ENCODE peak calls at places on chromosomes 12 and 14, in six cellular contexts. V is IMR-90, C is A549, E is K562, F is SK-N-SH, N is HepG2. U is an unnamed sample.

GRCh38 chr14:104969741-104970230 is 8.4 kb downstream of the AHNAK2 start:
- DNase-seq in F (no peak), E (no peak), V (no peak), N (no peak), C (no peak), U (no peak)

GRCh38 chr12:3432176-3432742 is 58.7 kb upstream of the PRMT8 start:
- DNase-seq in F (no peak), V (no peak), E (no peak), C (no peak), N (peak), U (no peak)

GRCh38 chr14:67722293-67722692 is 20.6 kb downstream of the RDH12 start:
- DNase-seq in N (no peak), E (no peak), F (peak), V (peak), C (no peak), U (no peak)

GRCh38 chr14:97116546-97116945 is 319.4 kb downstream of the VRK1 start:
- DNase-seq in C (no peak), V (no peak), F (no peak), E (no peak), N (no peak), U (no peak)

GRCh38 chr12:19546611-19547162 is 107.4 kb downstream of the AEBP2 start:
- DNase-seq in N (no peak), F (no peak), V (peak), E (no peak), C (no peak), U (no peak)

GRCh38 chr14:95620659-95621059 is 65.6 kb upstream of the TCL1B start:
- DNase-seq in E (peak), N (no peak), F (no peak), V (no peak), C (no peak), U (no peak)

GRCh38 chr12:124720019-124720686 is 143.5 kb downstream of the SCARB1 start:
- DNase-seq in V (peak), F (no peak), C (peak), E (no peak), N (no peak), U (no peak)

GRCh38 chr14:95478818-95479217 is 37.6 kb downstream of the SYNE3 start:
- DNase-seq in N (no peak), F (no peak), V (no peak), C (no peak), E (no peak), U (no peak)

GRCh38 chr14:103943673-103944072 is 1.3 kb upstream of the RD3L start:
- DNase-seq in F (no peak), V (peak), C (no peak), N (no peak), E (peak), U (no peak)

GRCh38 chr12:23083267-23083666 is 458.3 kb downstream of the ETNK1 start:
- DNase-seq in V (peak), F (no peak), E (peak), C (peak), N (no peak), U (no peak)

GRCh38 chr12:111100003-111100402 is 179.6 kb upstream of the MYL2 start:
- DNase-seq in F (no peak), V (no peak), E (no peak), C (no peak), N (no peak), U (no peak)

GRCh38 chr12:13069380-13069779 is 25.2 kb downstream of the FAM234B start:
- DNase-seq in C (no peak), N (no peak), E (no peak), F (no peak), V (no peak), U (no peak)

GRCh38 chr14:96754162-96754844 is 42.9 kb upstream of the VRK1 start:
- DNase-seq in F (no peak), C (peak), E (no peak), V (peak), N (no peak), U (no peak)

GRCh38 chr14:81765654-81766275 is 232.1 kb upstream of the SEL1L start:
- DNase-seq in C (no peak), N (no peak), F (no peak), V (no peak), E (no peak), U (no peak)

GRCh38 chr14:31206536-31207286 is 882 bp downstream of the HECTD1 start:
- DNase-seq in E (peak), C (peak), N (peak), V (no peak), F (peak), U (no peak)

GRCh38 chr14:67857778-67858350 is 38.3 kb downstream of the RAD51B start:
- DNase-seq in C (no peak), E (no peak), F (no peak), V (no peak), N (no peak), U (no peak)

GRCh38 chr12:106586803-106587684 is 4.2 kb downstream of the RFX4 start:
- DNase-seq in V (no peak), N (no peak), C (peak), E (no peak), F (peak), U (no peak)

GRCh38 chr14:55841625-55842024 is 261.6 kb downstream of the KTN1 start:
- DNase-seq in F (no peak), V (no peak), C (no peak), N (no peak), E (no peak), U (no peak)

GRCh38 chr12:131128556-131128955 is 174.8 kb downstream of the ADGRD1 start:
- DNase-seq in V (no peak), E (no peak), F (no peak), N (no peak), C (no peak), U (no peak)

GRCh38 chr14:67674480-67675218 is at the start of gene VTI1B:
- DNase-seq in V (peak), E (peak), N (peak), C (peak), F (peak), U (no peak)

GRCh38 chr12:116159175-116159574 is 118.3 kb downstream of the MED13L start:
- DNase-seq in F (no peak), V (peak), E (no peak), C (no peak), N (peak), U (no peak)

GRCh38 chr12:57461904-57462306 is 2.3 kb downstream of the GLI1 start:
- DNase-seq in N (no peak), V (peak), F (no peak), C (no peak), E (no peak), U (no peak)

GRCh38 chr12:12717586-12718381 is 616 bp downstream of the CDKN1B start:
- DNase-seq in V (no peak), C (peak), N (no peak), E (peak), F (peak), U (no peak)

GRCh38 chr12:131132118-131132892 is 178.6 kb downstream of the ADGRD1 start:
- DNase-seq in N (peak), C (peak), E (peak), F (peak), V (peak), U (no peak)

GRCh38 chr12:123748661-123749060 is 13.4 kb upstream of the DNAH10 start:
- DNase-seq in F (no peak), E (no peak), N (no peak), V (peak), C (no peak), U (no peak)

GRCh38 chr14:55850803-55851202 is 267.4 kb upstream of the PELI2 start:
- DNase-seq in E (no peak), N (no peak), C (no peak), V (peak), F (no peak), U (no peak)

GRCh38 chr12:103503546-103504480 is 8.0 kb upstream of the C12orf42 start:
- DNase-seq in V (no peak), F (peak), E (peak), C (peak), N (peak), U (no peak)

DNA sequence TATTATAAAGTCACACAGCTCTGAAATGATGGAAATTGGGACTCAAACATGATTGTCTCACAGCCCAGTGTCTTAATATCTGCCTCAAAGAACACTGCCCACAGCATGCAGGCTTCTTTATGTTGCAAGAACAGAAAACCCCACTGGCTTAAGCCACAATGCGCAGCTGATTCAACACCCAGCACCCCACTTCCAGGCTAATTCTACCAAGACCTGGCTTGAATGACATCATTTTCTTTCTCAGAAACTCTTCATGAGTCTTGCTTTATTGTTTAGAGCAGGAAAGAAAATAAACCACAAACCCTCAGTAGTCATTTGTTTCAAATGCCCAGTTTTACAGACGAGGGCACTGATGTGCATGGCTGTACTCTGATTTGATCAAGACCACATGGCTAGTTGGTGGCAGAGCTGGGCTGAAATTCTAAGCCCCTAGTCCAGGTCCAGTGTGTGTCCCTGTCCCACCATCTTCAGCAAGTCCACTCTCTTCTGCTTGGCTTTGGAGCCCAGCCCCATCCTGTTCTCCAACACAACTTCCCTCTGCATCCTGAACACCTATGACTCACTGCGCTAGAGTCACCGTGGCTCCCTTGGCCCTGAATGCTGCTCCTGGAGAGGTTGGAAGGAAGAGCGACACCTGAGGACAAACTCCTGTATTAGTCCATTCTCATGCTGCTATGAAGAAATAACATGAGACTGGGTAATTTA is 50.3 kb upstream of the SRSF5 start:
- DNase-seq in E (no peak), V (peak), F (no peak), N (no peak), C (no peak), U (no peak)
- TF ChIP-seq SMC3 in E (no peak), V (no peak), F (no peak), N (no peak), C (no peak), U (no peak)

GRCh38 chr12:122526683-122527477 is at the start of the genes KNTC1 and RSRC2:
- DNase-seq in E (peak), C (peak), F (peak), V (peak), N (peak), U (peak)
- TF ChIP-seq SMC3 in E (no peak), C (no peak), F (no peak), V (no peak), N (no peak), U (no peak)

GRCh38 chr12:507261-507853 is 47.6 kb downstream of the B4GALNT3 start:
- DNase-seq in E (no peak), V (no peak), F (no peak), N (no peak), C (no peak), U (no peak)
- TF ChIP-seq SMC3 in E (no peak), V (no peak), F (no peak), N (no peak), C (no peak), U (no peak)

GRCh38 chr12:74365178-74365964 is 172.3 kb upstream of the ATXN7L3B start:
- DNase-seq in N (peak), C (peak), F (peak), V (peak), E (peak), U (no peak)
- TF ChIP-seq SMC3 in N (peak), C (no peak), F (peak), V (peak), E (peak), U (peak)